ENCODE peak calls at places on chromosome 22, in four cellular contexts. Y is non-pigmented ciliary epithelial cell; R is stimulated activated CD4-positive, alpha-beta T cell treated with anti-CD3 and anti-CD28 coated beads, Interleukin-12 subunit alpha, Interleukin-12 subunit beta, amount 100 ng/mL, for 48 hours; A is GM12865. V is an unnamed sample.

GRCh38 chr22:50737728-50738648 is at the start of gene ACR:
- DNase-seq in Y (no peak), R (no peak), A (no peak), V (no peak)

GRCh38 chr22:37498289-37498909 is 12.2 kb upstream of the MFNG start:
- DNase-seq in Y (no peak), R (peak; percentile 64), A (peak; percentile 78), V (no peak)

GRCh38 chr22:31287818-31288495 is 4.3 kb downstream of the PIK3IP1 start:
- DNase-seq in Y (no peak), R (no peak), A (no peak), V (no peak)

GRCh38 chr22:36010090-36010489 is 18.5 kb downstream of the RBFOX2 start:
- DNase-seq in Y (no peak), R (no peak), A (no peak), V (no peak)

GRCh38 chr22:38110008-38110862 is at the start of gene BAIAP2L2:
- DNase-seq in Y (no peak), R (no peak), A (no peak), V (no peak)

GRCh38 chr22:32329202-32329645 is 28.4 kb upstream of the RFPL3 start:
- DNase-seq in Y (no peak), R (no peak), A (no peak), V (no peak)

GRCh38 chr22:46612904-46613605 is 7.1 kb upstream of the GRAMD4 start:
- DNase-seq in Y (no peak), R (no peak), A (peak; percentile 40), V (no peak)

GRCh38 chr22:29031236-29031982 is 30.2 kb downstream of the C22orf31 start:
- DNase-seq in Y (peak; percentile 94), R (no peak), A (no peak), V (peak; percentile 99)

GRCh38 chr22:50738649-50739227 is 734 bp downstream of the ACR start:
- DNase-seq in Y (no peak), R (no peak), A (no peak), V (no peak)

GRCh38 chr22:32958021-32958420 is 100.2 kb downstream of the SYN3 start:
- DNase-seq in Y (no peak), R (no peak), A (no peak), V (no peak)

GRCh38 chr22:46660604-46661201 is 40.5 kb downstream of the GRAMD4 start:
- DNase-seq in Y (no peak), R (no peak), A (no peak), V (no peak)

GRCh38 chr22:41480397-41480735 is 11.4 kb downstream of the ACO2 start:
- DNase-seq in Y (peak; percentile 49), R (no peak), A (no peak), V (no peak)

GRCh38 chr22:40258463-40259046 is 80.8 kb downstream of the TNRC6B start:
- DNase-seq in Y (no peak), R (no peak), A (no peak), V (peak; percentile 86)

GRCh38 chr22:27405672-27406388 is 395.7 kb downstream of the MN1 start:
- DNase-seq in Y (no peak), R (peak; percentile 13), A (peak; percentile 16), V (peak; percentile 56)

GRCh38 chr22:17281026-17281809 is 62.0 kb upstream of the ADA2 start:
- DNase-seq in Y (no peak), R (no peak), A (peak; percentile 20), V (no peak)

GRCh38 chr22:29443452-29443851 is 5.1 kb downstream of the RFPL1 start:
- DNase-seq in Y (no peak), R (no peak), A (no peak), V (no peak)

GRCh38 chr22:26737262-26737661 is 79.9 kb downstream of the MIAT start:
- DNase-seq in Y (no peak), R (no peak), A (no peak), V (no peak)

GRCh38 chr22:49204599-49205214 is 623.0 kb downstream of the BRD1 start:
- DNase-seq in Y (no peak), R (no peak), A (no peak), V (no peak)

GRCh38 chr22:28771195-28771791 is 1.2 kb upstream of the CCDC117 start:
- DNase-seq in Y (no peak), R (no peak), A (no peak), V (no peak)

GRCh38 chr22:50518628-50519027 is 6.8 kb downstream of the SCO2 start:
- DNase-seq in Y (no peak), R (no peak), A (no peak), V (no peak)

GRCh38 chr22:47775191-47775590 is 1012.7 kb downstream of the TBC1D22A start:
- DNase-seq in Y (no peak), R (no peak), A (no peak), V (no peak)

GRCh38 chr22:16783930-16784354 is 41.3 kb downstream of the XKR3 start:
- DNase-seq in Y (no peak), R (no peak), A (peak; percentile 2), V (peak; percentile 65)

GRCh38 chr22:22786301-22787115 is 101.1 kb upstream of the IGLL5 start:
- DNase-seq in Y (no peak), R (no peak), A (no peak), V (no peak)

GRCh38 chr22:38018938-38019827 is 34.8 kb upstream of the SOX10 start:
- DNase-seq in Y (no peak), R (no peak), A (no peak), V (no peak)

GRCh38 chr22:40009953-40010751 is 15.4 kb downstream of the FAM83F start:
- DNase-seq in Y (no peak), R (no peak), A (no peak), V (no peak)

GRCh38 chr22:50705219-50705691 is 32.6 kb downstream of the SHANK3 start:
- DNase-seq in Y (peak; percentile 44), R (no peak), A (no peak), V (no peak)